ENCODE peak calls at places on chromosomes 4 and X, in ten cellular contexts. Y is heart right ventricle; M is mesendoderm; N is stimulated activated naive CD8-positive, alpha-beta T cell treated with anti-CD3 and anti-CD28 coated beads, Interleukin-15, Interleukin-2, amounts not matched to agents 100 U/mL and 50 U/mL, for 24 hours; Q is breast epithelium; W is kidney epithelial cell; R is T-helper 9 cell; T is A172; E is chondrocyte; A is pancreas. H is an unnamed sample.
A peak's percentile ranks its signal among the peaks of the same experiment; 100 is the strongest.

GRCh38 chr4:38621831-38622230 is 42.2 kb upstream of the KLF3 start:
- DNase-seq in Y (no peak), M (no peak), N (no peak), Q (no peak), W (no peak), R (no peak), T (no peak), E (no peak), A (no peak), H (no peak)

GRCh38 chr4:138226351-138226750 is 15.8 kb downstream of the SLC7A11 start:
- DNase-seq in Y (no peak), M (no peak), N (no peak), Q (no peak), W (no peak), R (no peak), T (no peak), E (no peak), A (no peak), H (no peak)

GRCh38 chr4:184969610-184970009 is 48.7 kb upstream of the HELT start:
- DNase-seq in Y (no peak), M (no peak), N (no peak), Q (no peak), W (no peak), R (no peak), T (no peak), E (no peak), A (no peak), H (no peak)

GRCh38 chrX:153708415-153708814 is 15.8 kb downstream of the BCAP31 start:
- DNase-seq in Y (peak; percentile 60), M (peak; percentile 83), N (peak; percentile 38), Q (no peak), W (peak; percentile 75), R (no peak), T (peak; percentile 94), E (no peak), A (peak; percentile 80), H (peak; percentile 85)

GRCh38 chr4:34323549-34324325 is 1920.6 kb downstream of the ARAP2 start:
- DNase-seq in Y (no peak), M (peak; percentile 14), N (no peak), Q (no peak), W (no peak), R (no peak), T (no peak), E (no peak), A (no peak), H (no peak)

GRCh38 chr4:76687730-76688441 is 210.1 kb downstream of the SOWAHB start:
- DNase-seq in Y (no peak), M (peak; percentile 82), N (no peak), Q (no peak), W (no peak), R (no peak), T (no peak), E (no peak), A (no peak), H (no peak)

GRCh38 chrX:51802917-51803688 is 59.9 kb downstream of the GSPT2 start:
- DNase-seq in Y (peak; percentile 20), M (peak; percentile 93), N (peak; percentile 53), Q (no peak), W (peak; percentile 18), R (peak; percentile 7), T (peak; percentile 55), E (no peak), A (peak; percentile 45), H (peak; percentile 57)

GRCh38 chr4:26330186-26330787 is 9.5 kb downstream of the RBPJ start:
- DNase-seq in Y (no peak), M (peak; percentile 77), N (no peak), Q (no peak), W (no peak), R (no peak), T (peak; percentile 60), E (no peak), A (no peak), H (no peak)

GRCh38 chrX:108316456-108316855 is 121.8 kb downstream of the COL4A6 start:
- DNase-seq in Y (no peak), M (no peak), N (no peak), Q (no peak), W (no peak), R (no peak), T (no peak), E (no peak), A (no peak), H (no peak)

GRCh38 chr4:54274786-54275503 is 45.9 kb downstream of the PDGFRA start:
- DNase-seq in Y (no peak), M (no peak), N (no peak), Q (no peak), W (no peak), R (no peak), T (no peak), E (no peak), A (no peak), H (no peak)

GRCh38 chr4:40870076-40870624 is 120.4 kb downstream of the NSUN7 start:
- DNase-seq in Y (no peak), M (no peak), N (no peak), Q (no peak), W (no peak), R (no peak), T (no peak), E (no peak), A (no peak), H (no peak)

GRCh38 chr4:76589402-76589801 is 154.4 kb downstream of the SHROOM3 start:
- DNase-seq in Y (no peak), M (peak; percentile 81), N (no peak), Q (no peak), W (no peak), R (no peak), T (peak; percentile 53), E (no peak), A (no peak), H (no peak)

GRCh38 chr4:16461362-16461761 is 235.1 kb upstream of the TAPT1 start:
- DNase-seq in Y (no peak), M (no peak), N (no peak), Q (no peak), W (peak; percentile 18), R (no peak), T (no peak), E (no peak), A (no peak), H (no peak)

GRCh38 chr4:64781737-64782326 is 372.6 kb upstream of the TECRL start:
- DNase-seq in Y (no peak), M (peak; percentile 34), N (no peak), Q (no peak), W (no peak), R (no peak), T (peak; percentile 11), E (no peak), A (no peak), H (no peak)

GRCh38 chr4:20378181-20378580 is 126.5 kb downstream of the SLIT2 start:
- DNase-seq in Y (no peak), M (no peak), N (no peak), Q (no peak), W (no peak), R (no peak), T (no peak), E (no peak), A (no peak), H (no peak)

GRCh38 chr4:184335520-184335919 is 117.8 kb upstream of the ENPP6 start:
- DNase-seq in Y (no peak), M (no peak), N (no peak), Q (no peak), W (no peak), R (no peak), T (no peak), E (no peak), A (no peak), H (no peak)

GRCh38 chr4:94472056-94472826 is 20.5 kb downstream of the PDLIM5 start:
- DNase-seq in Y (no peak), M (no peak), N (no peak), Q (no peak), W (no peak), R (no peak), T (peak; percentile 65), E (no peak), A (no peak), H (no peak)

GRCh38 chr4:94412019-94413017 is 39.4 kb upstream of the PDLIM5 start:
- DNase-seq in Y (no peak), M (no peak), N (no peak), Q (no peak), W (peak; percentile 31), R (no peak), T (peak; percentile 46), E (no peak), A (no peak), H (no peak)

GRCh38 chr4:184804621-184805020 is 21.1 kb downstream of the ACSL1 start:
- DNase-seq in Y (no peak), M (no peak), N (no peak), Q (no peak), W (no peak), R (no peak), T (no peak), E (no peak), A (no peak), H (no peak)

GRCh38 chr4:98446499-98447375 is 185.6 kb downstream of the RAP1GDS1 start:
- DNase-seq in Y (no peak), M (no peak), N (peak; percentile 62), Q (no peak), W (peak; percentile 38), R (peak; percentile 41), T (peak; percentile 76), E (no peak), A (no peak), H (no peak)